ENCODE peak calls at places on chromosome 17, in four cellular contexts. L, G, P and O are unnamed samples.
A peak's percentile ranks its signal among the peaks of the same experiment; 100 is the strongest.

GRCh38 chr17:51640108-51640622 is 379.8 kb downstream of the UTP18 start:
- DNase-seq in L (no peak), G (no peak), P (no peak), O (peak; percentile 26)

GRCh38 chr17:45225051-45225700 is 3.5 kb downstream of the FMNL1 start:
- DNase-seq in L (no peak), G (no peak), P (no peak), O (peak; percentile 97)

GRCh38 chr17:63698381-63698885 is 1.5 kb downstream of the LIMD2 start:
- DNase-seq in L (no peak), G (no peak), P (no peak), O (no peak)

GRCh38 chr17:47267354-47267828 is 13.8 kb downstream of the ITGB3 start:
- DNase-seq in L (no peak), G (no peak), P (no peak), O (peak; percentile 71)

GRCh38 chr17:17737938-17738894 is 57.0 kb downstream of the RAI1 start:
- DNase-seq in L (peak; percentile 70), G (no peak), P (peak; percentile 62), O (no peak)

GRCh38 chr17:40307001-40307690 is 1.8 kb upstream of the RARA start:
- DNase-seq in L (peak; percentile 58), G (no peak), P (no peak), O (no peak)

GRCh38 chr17:66702106-66702936 is 132.6 kb upstream of the CACNG5 start:
- DNase-seq in L (no peak), G (no peak), P (no peak), O (no peak)

GRCh38 chr17:69506489-69506888 is 92.0 kb downstream of the MAP2K6 start:
- DNase-seq in L (no peak), G (no peak), P (no peak), O (no peak)

GRCh38 chr17:63610854-63611253 is 10.2 kb downstream of the TACO1 start:
- DNase-seq in L (no peak), G (no peak), P (no peak), O (no peak)

GRCh38 chr17:59761385-59762021 is 54.0 kb downstream of the VMP1 start:
- DNase-seq in L (no peak), G (no peak), P (no peak), O (no peak)
- TF ChIP-seq POLR2A in L (no peak), G (no peak), P (no peak), O (no peak)

GRCh38 chr17:79794659-79795511 is 2.0 kb downstream of the CBX8 start:
- DNase-seq in L (no peak), G (no peak), P (no peak), O (no peak)

GRCh38 chr17:79795795-79796569 is 895 bp downstream of the CBX8 start:
- DNase-seq in L (no peak), G (no peak), P (no peak), O (no peak)

GRCh38 chr17:79797492-79798295 is 817 bp upstream of the CBX8 start:
- DNase-seq in L (no peak), G (no peak), P (no peak), O (peak; percentile 42)

GRCh38 chr17:79798296-79799173 is 1.7 kb upstream of the CBX8 start:
- DNase-seq in L (peak; percentile 59), G (no peak), P (no peak), O (no peak)

GRCh38 chr17:79796570-79797491 is at the start of gene CBX8:
- DNase-seq in L (peak; percentile 100), G (peak; percentile 100), P (peak; percentile 100), O (peak; percentile 99)
- TF ChIP-seq POLR2A in L (no peak), G (no peak), P (peak; percentile 55), O (peak; percentile 81)

GRCh38 chr17:57874434-57875108 is 24.7 kb upstream of the MRPS23 start:
- DNase-seq in L (no peak), G (peak; percentile 90), P (peak; percentile 69), O (peak; percentile 95)

GRCh38 chr17:57871863-57872262 is 22.0 kb upstream of the MRPS23 start:
- DNase-seq in L (no peak), G (no peak), P (no peak), O (no peak)

GRCh38 chr17:57874058-57874419 is 24.2 kb upstream of the MRPS23 start:
- DNase-seq in L (no peak), G (no peak), P (no peak), O (no peak)

GRCh38 chr17:57872536-57872935 is 22.7 kb upstream of the MRPS23 start:
- DNase-seq in L (no peak), G (no peak), P (no peak), O (no peak)

DNA sequence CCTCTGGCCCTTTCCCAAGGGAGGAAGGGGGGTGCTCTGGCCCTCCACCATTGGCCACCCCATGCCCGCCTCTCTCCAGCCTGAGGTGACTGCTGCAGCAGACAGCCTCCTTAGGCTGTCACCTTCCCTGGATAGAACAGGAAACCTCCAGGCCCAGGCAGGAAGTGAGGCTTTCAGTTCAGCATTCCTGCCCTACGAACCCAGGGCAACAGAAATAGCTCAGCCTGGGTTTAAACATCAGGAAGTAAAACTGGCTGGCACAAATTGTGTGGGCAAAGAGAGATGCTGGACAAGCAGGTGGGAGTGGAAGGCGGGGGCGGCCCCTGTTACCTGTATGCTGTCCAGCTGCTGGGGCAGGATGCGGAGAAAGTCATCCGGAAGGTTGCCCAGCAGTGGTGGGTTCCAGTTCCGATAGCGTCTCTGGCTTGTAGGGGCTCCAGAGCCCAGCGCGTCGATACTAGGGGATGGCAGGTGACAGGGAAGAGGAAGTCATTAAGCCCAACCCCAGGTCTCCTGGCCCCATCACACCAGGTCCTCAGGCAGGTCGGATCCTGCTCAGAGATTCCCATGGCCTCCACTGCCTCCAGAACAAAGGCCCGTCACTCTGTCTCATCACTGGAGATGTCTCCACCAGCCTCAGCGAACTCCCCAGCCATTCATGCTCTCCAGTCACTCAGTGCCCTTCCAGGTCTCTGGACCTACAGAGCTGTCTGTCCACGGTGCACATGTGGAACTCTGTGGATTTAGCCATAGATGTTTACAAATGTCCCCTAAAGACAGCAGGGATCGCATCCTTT is 23.6 kb upstream of the MRPS23 start:
- DNase-seq in L (no peak), G (no peak), P (no peak), O (no peak)
- TF ChIP-seq POLR2A in L (no peak), G (no peak), P (no peak), O (no peak)

GRCh38 chr17:7403043-7403901 is 625 bp downstream of the TMEM256 start:
- DNase-seq in L (peak; percentile 88), G (peak; percentile 72), P (peak; percentile 53), O (peak; percentile 86)
- TF ChIP-seq POLR2A in L (peak; percentile 34), G (no peak), P (no peak), O (no peak)

DNA sequence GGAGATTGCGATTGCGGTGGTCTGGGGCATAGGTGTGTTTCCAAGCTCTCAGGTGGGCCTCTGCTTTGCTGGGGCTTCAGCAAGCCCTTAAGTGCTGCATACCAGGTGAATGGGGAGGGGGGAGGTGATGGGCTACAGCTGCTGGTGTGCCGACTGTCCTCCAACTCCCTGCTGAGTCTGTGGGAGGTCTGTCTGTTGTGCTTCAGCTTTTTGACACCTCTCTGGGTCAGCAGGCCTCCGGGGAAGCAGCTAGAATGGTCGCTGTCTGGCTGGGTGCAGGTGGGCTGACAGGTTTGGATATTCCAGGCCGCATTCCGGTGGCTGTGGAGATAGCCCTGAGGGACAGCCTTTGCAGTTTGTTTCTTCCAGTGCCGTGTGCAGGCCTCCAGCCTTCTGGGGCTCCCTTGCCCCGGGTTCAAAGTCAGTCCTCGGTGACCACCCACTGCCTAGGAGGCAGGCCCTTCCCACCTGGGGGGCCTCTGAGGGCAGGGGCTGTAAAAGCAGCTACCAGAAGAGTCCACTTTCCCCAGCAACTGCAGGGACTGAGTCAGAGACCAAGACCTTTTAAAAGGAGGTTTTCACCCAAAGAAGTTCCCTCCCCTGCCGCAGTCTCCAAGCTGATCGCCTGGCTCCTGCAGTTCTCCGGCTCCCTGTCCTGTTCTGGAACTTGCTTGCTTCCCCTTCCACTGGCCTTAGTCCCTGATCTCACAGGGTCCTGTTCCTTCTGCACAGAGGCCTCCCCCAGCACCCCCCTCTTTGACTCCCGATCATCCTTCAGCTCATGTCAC is 2.0 kb upstream of the TTYH2 start:
- DNase-seq in L (no peak), G (no peak), P (no peak), O (no peak)
- TF ChIP-seq POLR2A in L (no peak), G (no peak), P (no peak), O (no peak)

DNA sequence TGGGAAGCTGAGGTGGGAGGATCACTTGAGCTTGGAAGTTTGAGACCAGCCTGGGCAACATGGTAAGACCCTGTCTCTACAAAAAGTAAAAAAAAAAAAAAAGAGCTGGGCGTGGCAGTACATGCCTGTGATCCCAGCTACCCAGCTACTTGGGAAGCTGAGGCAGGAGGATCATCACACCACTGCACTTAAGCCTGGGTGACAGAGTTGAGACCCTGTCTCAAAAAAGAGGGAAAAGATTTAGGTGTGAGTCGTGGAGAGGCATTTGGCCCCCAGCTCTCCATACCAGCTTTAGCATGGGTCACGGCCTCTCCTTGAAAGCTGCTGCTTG is 19.1 kb downstream of the ST6GALNAC2 start:
- DNase-seq in L (no peak), G (no peak), P (no peak), O (no peak)
- TF ChIP-seq POLR2A in L (no peak), G (no peak), P (no peak), O (no peak)

DNA sequence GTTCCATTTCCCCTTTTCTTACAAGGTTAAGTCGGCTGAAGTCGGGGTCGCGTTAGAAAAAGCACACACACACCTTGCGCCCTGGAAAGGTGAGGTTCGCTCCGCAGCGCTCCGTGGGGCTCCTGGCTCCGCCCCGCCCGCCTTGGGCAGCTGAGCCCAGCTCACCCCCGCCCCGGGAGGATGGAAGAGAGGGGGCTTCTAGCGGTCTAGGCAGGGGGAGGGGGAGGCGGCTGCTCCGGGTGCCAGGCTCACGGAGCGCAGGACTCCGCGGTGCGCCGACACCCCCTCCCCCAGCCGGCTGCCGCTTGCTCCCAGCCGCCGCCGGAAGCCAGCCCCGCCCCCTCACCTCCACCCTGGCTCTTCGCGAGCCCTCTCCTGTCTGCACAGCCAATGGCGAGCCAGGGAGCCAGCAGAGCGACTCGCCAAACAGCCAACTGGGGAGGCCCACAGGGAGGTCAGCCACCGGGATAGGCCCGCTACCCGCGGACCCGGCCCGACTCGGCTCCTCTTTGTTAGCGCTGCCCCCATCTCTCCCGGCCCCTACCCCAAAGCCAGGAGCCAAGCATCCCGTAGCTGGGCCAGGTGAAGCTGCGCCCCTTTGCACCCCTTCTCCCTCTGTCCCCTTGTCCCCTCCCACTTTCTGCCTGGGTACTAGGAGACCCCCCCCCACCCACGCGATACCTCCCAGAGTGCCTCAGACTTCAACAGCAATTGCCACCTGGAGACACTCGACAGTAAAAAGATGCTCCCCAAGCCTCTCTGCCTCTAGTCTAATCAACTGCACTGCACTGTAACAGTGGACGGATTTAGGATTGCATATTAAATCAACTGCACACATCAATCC is 30.2 kb downstream of the FAM222B start:
- DNase-seq in L (peak; percentile 98), G (peak; percentile 98), P (peak; percentile 98), O (peak; percentile 99)
- TF ChIP-seq POLR2A in L (no peak), G (no peak), P (peak; percentile 62), O (peak; percentile 26)

DNA sequence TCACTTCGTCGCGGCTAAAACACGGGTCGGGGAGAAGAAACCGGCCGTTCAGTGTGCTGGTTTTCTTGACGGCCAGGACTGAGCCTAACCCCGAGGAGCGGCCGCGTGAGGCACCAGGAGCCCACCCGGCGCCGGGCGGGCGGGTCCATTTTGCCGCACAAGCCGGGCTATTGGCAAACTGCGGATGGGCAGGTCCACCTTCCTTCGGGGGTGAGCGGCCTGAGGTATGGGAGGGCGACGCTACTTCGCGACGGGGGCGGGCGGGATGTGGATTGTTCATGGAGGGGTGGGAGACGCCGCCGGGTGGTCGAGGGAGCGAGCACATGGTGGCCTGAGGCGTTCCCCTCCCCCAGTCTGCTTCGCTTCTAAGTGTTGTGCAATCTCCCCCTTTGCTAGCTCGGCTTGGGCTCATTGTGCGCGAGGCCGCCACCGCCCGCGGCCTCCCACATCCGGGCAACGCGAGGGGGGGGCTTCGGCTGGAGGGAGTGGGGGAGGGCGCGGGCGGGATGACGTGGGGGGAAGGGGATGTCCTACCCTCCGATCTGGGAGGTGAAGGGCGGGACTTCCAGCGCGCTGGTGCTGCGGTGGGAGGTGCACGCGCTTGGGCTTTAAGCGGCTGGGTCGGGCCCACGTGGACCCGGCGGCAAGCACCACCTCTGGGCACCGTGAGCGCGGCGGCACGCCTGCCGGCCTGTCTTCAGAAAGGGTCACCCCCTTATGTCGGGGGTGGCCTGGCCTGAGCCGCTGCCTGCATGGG is 5.9 kb upstream of the CD68 start:
- DNase-seq in L (peak; percentile 91), G (peak; percentile 94), P (peak; percentile 92), O (peak; percentile 58)
- TF ChIP-seq POLR2A in L (no peak), G (no peak), P (no peak), O (peak; percentile 30)